ENCODE peak calls at places on chromosomes 3 and 15, in six cellular contexts. B is iPS-NIHi11; P is astrocyte of the hippocampus; F is NCI-H1105 treated with DMSO at 0.1 percent for 48 hours; J is fibroblast of villous mesenchyme; U is stimulated activated CD8-positive, alpha-beta memory T cell treated with anti-CD3 and anti-CD28 coated beads, Interleukin-7, amount 100 ng/mL, for 24 hours. V is an unnamed sample.

GRCh38 chr15:100919481-100920405 is 586 bp downstream of the LRRK1 start:
- DNase-seq in B (peak), P (peak), F (no peak), J (peak), U (no peak), V (no peak)

GRCh38 chr3:37492977-37493471 is 318.6 kb upstream of the LRRFIP2 start:
- DNase-seq in B (no peak), P (peak), F (no peak), J (no peak), U (no peak), V (peak)

GRCh38 chr3:192188218-192188835 is 539.0 kb downstream of the FGF12 start:
- DNase-seq in B (peak), P (peak), F (no peak), J (peak), U (no peak), V (peak)

GRCh38 chr3:15051531-15051930 is 13.6 kb downstream of the MRPS25 start:
- DNase-seq in B (peak), P (peak), F (peak), J (peak), U (no peak), V (peak)

GRCh38 chr3:10554746-10555145 is 49.4 kb upstream of the ATP2B2 start:
- DNase-seq in B (no peak), P (no peak), F (no peak), J (no peak), U (no peak), V (peak)

GRCh38 chr3:54632281-54632665 is 295.6 kb downstream of the LRTM1 start:
- DNase-seq in B (no peak), P (no peak), F (no peak), J (no peak), U (no peak), V (no peak)

GRCh38 chr3:18008706-18009363 is 266.4 kb upstream of the TBC1D5 start:
- DNase-seq in B (no peak), P (no peak), F (no peak), J (no peak), U (no peak), V (no peak)

GRCh38 chr15:66734961-66735908 is 33.2 kb downstream of the SMAD6 start:
- DNase-seq in B (no peak), P (no peak), F (no peak), J (no peak), U (no peak), V (no peak)

GRCh38 chr3:186825294-186825821 is 17.2 kb upstream of the ADIPOQ start:
- DNase-seq in B (peak), P (peak), F (no peak), J (peak), U (no peak), V (peak)

V was measured in islet precursor cell.